ENCODE peak calls at places on chromosomes 1 and 21, in ten cellular contexts. One of them, this sample, is unnamed.

GRCh38 chr1:163130250-163130856 is 61.2 kb downstream of the RGS4 start:
- DNase-seq in osteocyte: no peak
- DNase-seq in activated T-helper 1 cell treated with Interleukin-2 at 50 U/mL for 16 hours: no peak
- DNase-seq in tibial nerve: no peak
- DNase-seq in glomerular endothelial cell: no peak
- DNase-seq in stimulated activated CD8-positive, alpha-beta memory T cell treated with anti-CD3 and anti-CD28 coated beads, Interleukin-2, amount 100 ng/mL, for 48 hours: no peak
- DNase-seq in iris pigment epithelial cell: peak; percentile 2
- DNase-seq in MCF 10A: no peak
- DNase-seq in activated T-cell treated with anti-CD3 and anti-CD28 coated beads for 24 hours: no peak
- DNase-seq in heart left ventricle: no peak
- DNase-seq in this sample: no peak

GRCh38 chr21:35861656-35862055 is 198.7 kb downstream of the SETD4 start:
- DNase-seq in osteocyte: no peak
- DNase-seq in activated T-helper 1 cell treated with Interleukin-2 at 50 U/mL for 16 hours: no peak
- DNase-seq in tibial nerve: no peak
- DNase-seq in glomerular endothelial cell: no peak
- DNase-seq in stimulated activated CD8-positive, alpha-beta memory T cell treated with anti-CD3 and anti-CD28 coated beads, Interleukin-2, amount 100 ng/mL, for 48 hours: no peak
- DNase-seq in iris pigment epithelial cell: no peak
- DNase-seq in MCF 10A: no peak
- DNase-seq in activated T-cell treated with anti-CD3 and anti-CD28 coated beads for 24 hours: no peak
- DNase-seq in heart left ventricle: no peak
- DNase-seq in this sample: no peak

GRCh38 chr1:193311226-193311948 is 125.0 kb upstream of the B3GALT2 start:
- DNase-seq in osteocyte: no peak
- DNase-seq in activated T-helper 1 cell treated with Interleukin-2 at 50 U/mL for 16 hours: no peak
- DNase-seq in tibial nerve: no peak
- DNase-seq in glomerular endothelial cell: no peak
- DNase-seq in stimulated activated CD8-positive, alpha-beta memory T cell treated with anti-CD3 and anti-CD28 coated beads, Interleukin-2, amount 100 ng/mL, for 48 hours: no peak
- DNase-seq in iris pigment epithelial cell: no peak
- DNase-seq in MCF 10A: no peak
- DNase-seq in activated T-cell treated with anti-CD3 and anti-CD28 coated beads for 24 hours: no peak
- DNase-seq in heart left ventricle: no peak
- DNase-seq in this sample: no peak

GRCh38 chr1:32716312-32717126 is 13.9 kb upstream of the SYNC start:
- DNase-seq in osteocyte: no peak
- DNase-seq in activated T-helper 1 cell treated with Interleukin-2 at 50 U/mL for 16 hours: no peak
- DNase-seq in tibial nerve: no peak
- DNase-seq in glomerular endothelial cell: no peak
- DNase-seq in stimulated activated CD8-positive, alpha-beta memory T cell treated with anti-CD3 and anti-CD28 coated beads, Interleukin-2, amount 100 ng/mL, for 48 hours: peak; percentile 57
- DNase-seq in iris pigment epithelial cell: no peak
- DNase-seq in MCF 10A: peak; percentile 96
- DNase-seq in activated T-cell treated with anti-CD3 and anti-CD28 coated beads for 24 hours: peak; percentile 45
- DNase-seq in heart left ventricle: peak; percentile 53
- DNase-seq in this sample: no peak

GRCh38 chr1:56584910-56585528 is 5.7 kb upstream of the PLPP3 start:
- DNase-seq in osteocyte: no peak
- DNase-seq in activated T-helper 1 cell treated with Interleukin-2 at 50 U/mL for 16 hours: no peak
- DNase-seq in tibial nerve: peak; percentile 73
- DNase-seq in glomerular endothelial cell: no peak
- DNase-seq in stimulated activated CD8-positive, alpha-beta memory T cell treated with anti-CD3 and anti-CD28 coated beads, Interleukin-2, amount 100 ng/mL, for 48 hours: no peak
- DNase-seq in iris pigment epithelial cell: peak; percentile 62
- DNase-seq in MCF 10A: peak; percentile 71
- DNase-seq in activated T-cell treated with anti-CD3 and anti-CD28 coated beads for 24 hours: no peak
- DNase-seq in heart left ventricle: no peak
- DNase-seq in this sample: no peak

GRCh38 chr1:29502225-29502755 is 266.0 kb downstream of the PTPRU start:
- DNase-seq in osteocyte: peak; percentile 59
- DNase-seq in activated T-helper 1 cell treated with Interleukin-2 at 50 U/mL for 16 hours: no peak
- DNase-seq in tibial nerve: no peak
- DNase-seq in glomerular endothelial cell: no peak
- DNase-seq in stimulated activated CD8-positive, alpha-beta memory T cell treated with anti-CD3 and anti-CD28 coated beads, Interleukin-2, amount 100 ng/mL, for 48 hours: no peak
- DNase-seq in iris pigment epithelial cell: no peak
- DNase-seq in MCF 10A: no peak
- DNase-seq in activated T-cell treated with anti-CD3 and anti-CD28 coated beads for 24 hours: no peak
- DNase-seq in heart left ventricle: no peak
- DNase-seq in this sample: no peak

GRCh38 chr1:225191199-225191753 is 236.6 kb downstream of the LBR start:
- DNase-seq in osteocyte: no peak
- DNase-seq in activated T-helper 1 cell treated with Interleukin-2 at 50 U/mL for 16 hours: no peak
- DNase-seq in tibial nerve: no peak
- DNase-seq in glomerular endothelial cell: no peak
- DNase-seq in stimulated activated CD8-positive, alpha-beta memory T cell treated with anti-CD3 and anti-CD28 coated beads, Interleukin-2, amount 100 ng/mL, for 48 hours: no peak
- DNase-seq in iris pigment epithelial cell: no peak
- DNase-seq in MCF 10A: no peak
- DNase-seq in activated T-cell treated with anti-CD3 and anti-CD28 coated beads for 24 hours: no peak
- DNase-seq in heart left ventricle: no peak
- DNase-seq in this sample: no peak

GRCh38 chr1:31786366-31787060 is 22.4 kb upstream of the ADGRB2 start:
- DNase-seq in osteocyte: no peak
- DNase-seq in activated T-helper 1 cell treated with Interleukin-2 at 50 U/mL for 16 hours: no peak
- DNase-seq in tibial nerve: no peak
- DNase-seq in glomerular endothelial cell: no peak
- DNase-seq in stimulated activated CD8-positive, alpha-beta memory T cell treated with anti-CD3 and anti-CD28 coated beads, Interleukin-2, amount 100 ng/mL, for 48 hours: no peak
- DNase-seq in iris pigment epithelial cell: no peak
- DNase-seq in MCF 10A: no peak
- DNase-seq in activated T-cell treated with anti-CD3 and anti-CD28 coated beads for 24 hours: no peak
- DNase-seq in heart left ventricle: no peak
- DNase-seq in this sample: no peak

GRCh38 chr1:33438364-33439145 is 7.7 kb upstream of the PHC2 start:
- DNase-seq in osteocyte: no peak
- DNase-seq in activated T-helper 1 cell treated with Interleukin-2 at 50 U/mL for 16 hours: no peak
- DNase-seq in tibial nerve: no peak
- DNase-seq in glomerular endothelial cell: no peak
- DNase-seq in stimulated activated CD8-positive, alpha-beta memory T cell treated with anti-CD3 and anti-CD28 coated beads, Interleukin-2, amount 100 ng/mL, for 48 hours: no peak
- DNase-seq in iris pigment epithelial cell: no peak
- DNase-seq in MCF 10A: no peak
- DNase-seq in activated T-cell treated with anti-CD3 and anti-CD28 coated beads for 24 hours: no peak
- DNase-seq in heart left ventricle: no peak
- DNase-seq in this sample: no peak

GRCh38 chr1:184289825-184290550 is 96.8 kb upstream of the C1orf21 start:
- DNase-seq in osteocyte: no peak
- DNase-seq in activated T-helper 1 cell treated with Interleukin-2 at 50 U/mL for 16 hours: no peak
- DNase-seq in tibial nerve: no peak
- DNase-seq in glomerular endothelial cell: no peak
- DNase-seq in stimulated activated CD8-positive, alpha-beta memory T cell treated with anti-CD3 and anti-CD28 coated beads, Interleukin-2, amount 100 ng/mL, for 48 hours: no peak
- DNase-seq in iris pigment epithelial cell: peak; percentile 40
- DNase-seq in MCF 10A: peak; percentile 90
- DNase-seq in activated T-cell treated with anti-CD3 and anti-CD28 coated beads for 24 hours: no peak
- DNase-seq in heart left ventricle: no peak
- DNase-seq in this sample: no peak

GRCh38 chr21:17803536-17803935 is 15.6 kb downstream of the C21orf91 start:
- DNase-seq in osteocyte: no peak
- DNase-seq in activated T-helper 1 cell treated with Interleukin-2 at 50 U/mL for 16 hours: no peak
- DNase-seq in tibial nerve: no peak
- DNase-seq in glomerular endothelial cell: no peak
- DNase-seq in stimulated activated CD8-positive, alpha-beta memory T cell treated with anti-CD3 and anti-CD28 coated beads, Interleukin-2, amount 100 ng/mL, for 48 hours: no peak
- DNase-seq in iris pigment epithelial cell: no peak
- DNase-seq in MCF 10A: no peak
- DNase-seq in activated T-cell treated with anti-CD3 and anti-CD28 coated beads for 24 hours: no peak
- DNase-seq in heart left ventricle: no peak
- DNase-seq in this sample: no peak

GRCh38 chr1:107934573-107934972 is 30.4 kb downstream of the VAV3 start:
- DNase-seq in osteocyte: no peak
- DNase-seq in activated T-helper 1 cell treated with Interleukin-2 at 50 U/mL for 16 hours: no peak
- DNase-seq in tibial nerve: no peak
- DNase-seq in glomerular endothelial cell: no peak
- DNase-seq in stimulated activated CD8-positive, alpha-beta memory T cell treated with anti-CD3 and anti-CD28 coated beads, Interleukin-2, amount 100 ng/mL, for 48 hours: no peak
- DNase-seq in iris pigment epithelial cell: no peak
- DNase-seq in MCF 10A: no peak
- DNase-seq in activated T-cell treated with anti-CD3 and anti-CD28 coated beads for 24 hours: peak; percentile 7
- DNase-seq in heart left ventricle: no peak
- DNase-seq in this sample: no peak

GRCh38 chr1:227947425-227947677 is 381 bp downstream of the WNT9A start:
- DNase-seq in osteocyte: no peak
- DNase-seq in activated T-helper 1 cell treated with Interleukin-2 at 50 U/mL for 16 hours: no peak
- DNase-seq in tibial nerve: no peak
- DNase-seq in glomerular endothelial cell: no peak
- DNase-seq in stimulated activated CD8-positive, alpha-beta memory T cell treated with anti-CD3 and anti-CD28 coated beads, Interleukin-2, amount 100 ng/mL, for 48 hours: no peak
- DNase-seq in iris pigment epithelial cell: no peak
- DNase-seq in MCF 10A: no peak
- DNase-seq in activated T-cell treated with anti-CD3 and anti-CD28 coated beads for 24 hours: no peak
- DNase-seq in heart left ventricle: no peak
- DNase-seq in this sample: no peak

GRCh38 chr1:40646385-40646784 is 19.1 kb downstream of the RIMS3 start:
- DNase-seq in osteocyte: no peak
- DNase-seq in activated T-helper 1 cell treated with Interleukin-2 at 50 U/mL for 16 hours: no peak
- DNase-seq in tibial nerve: no peak
- DNase-seq in glomerular endothelial cell: no peak
- DNase-seq in stimulated activated CD8-positive, alpha-beta memory T cell treated with anti-CD3 and anti-CD28 coated beads, Interleukin-2, amount 100 ng/mL, for 48 hours: no peak
- DNase-seq in iris pigment epithelial cell: peak; percentile 64
- DNase-seq in MCF 10A: peak; percentile 60
- DNase-seq in activated T-cell treated with anti-CD3 and anti-CD28 coated beads for 24 hours: no peak
- DNase-seq in heart left ventricle: no peak
- DNase-seq in this sample: no peak

GRCh38 chr1:237166593-237167077 is 124.7 kb downstream of the RYR2 start:
- DNase-seq in osteocyte: no peak
- DNase-seq in activated T-helper 1 cell treated with Interleukin-2 at 50 U/mL for 16 hours: no peak
- DNase-seq in tibial nerve: no peak
- DNase-seq in glomerular endothelial cell: no peak
- DNase-seq in stimulated activated CD8-positive, alpha-beta memory T cell treated with anti-CD3 and anti-CD28 coated beads, Interleukin-2, amount 100 ng/mL, for 48 hours: no peak
- DNase-seq in iris pigment epithelial cell: peak; percentile 6
- DNase-seq in MCF 10A: peak; percentile 50
- DNase-seq in activated T-cell treated with anti-CD3 and anti-CD28 coated beads for 24 hours: no peak
- DNase-seq in heart left ventricle: no peak
- DNase-seq in this sample: no peak

GRCh38 chr1:224565186-224565585 is 50.9 kb upstream of the CNIH3 start:
- DNase-seq in osteocyte: no peak
- DNase-seq in activated T-helper 1 cell treated with Interleukin-2 at 50 U/mL for 16 hours: no peak
- DNase-seq in tibial nerve: no peak
- DNase-seq in glomerular endothelial cell: no peak
- DNase-seq in stimulated activated CD8-positive, alpha-beta memory T cell treated with anti-CD3 and anti-CD28 coated beads, Interleukin-2, amount 100 ng/mL, for 48 hours: no peak
- DNase-seq in iris pigment epithelial cell: peak; percentile 81
- DNase-seq in MCF 10A: peak; percentile 100
- DNase-seq in activated T-cell treated with anti-CD3 and anti-CD28 coated beads for 24 hours: no peak
- DNase-seq in heart left ventricle: no peak
- DNase-seq in this sample: no peak

GRCh38 chr1:232704694-232705680 is 75.1 kb upstream of the SIPA1L2 start:
- DNase-seq in osteocyte: no peak
- DNase-seq in activated T-helper 1 cell treated with Interleukin-2 at 50 U/mL for 16 hours: no peak
- DNase-seq in tibial nerve: peak; percentile 71
- DNase-seq in glomerular endothelial cell: peak; percentile 23
- DNase-seq in stimulated activated CD8-positive, alpha-beta memory T cell treated with anti-CD3 and anti-CD28 coated beads, Interleukin-2, amount 100 ng/mL, for 48 hours: no peak
- DNase-seq in iris pigment epithelial cell: peak; percentile 90
- DNase-seq in MCF 10A: peak; percentile 98
- DNase-seq in activated T-cell treated with anti-CD3 and anti-CD28 coated beads for 24 hours: no peak
- DNase-seq in heart left ventricle: no peak
- DNase-seq in this sample: peak; percentile 33

GRCh38 chr1:152141971-152142584 is 16.9 kb downstream of the RPTN start:
- DNase-seq in osteocyte: no peak
- DNase-seq in activated T-helper 1 cell treated with Interleukin-2 at 50 U/mL for 16 hours: no peak
- DNase-seq in tibial nerve: peak; percentile 82
- DNase-seq in glomerular endothelial cell: peak; percentile 23
- DNase-seq in stimulated activated CD8-positive, alpha-beta memory T cell treated with anti-CD3 and anti-CD28 coated beads, Interleukin-2, amount 100 ng/mL, for 48 hours: no peak
- DNase-seq in iris pigment epithelial cell: peak; percentile 80
- DNase-seq in MCF 10A: peak; percentile 94
- DNase-seq in activated T-cell treated with anti-CD3 and anti-CD28 coated beads for 24 hours: no peak
- DNase-seq in heart left ventricle: peak; percentile 24
- DNase-seq in this sample: no peak

GRCh38 chr1:78284354-78284753 is 206.4 kb upstream of the PTGFR start:
- DNase-seq in osteocyte: no peak
- DNase-seq in activated T-helper 1 cell treated with Interleukin-2 at 50 U/mL for 16 hours: no peak
- DNase-seq in tibial nerve: peak; percentile 44
- DNase-seq in glomerular endothelial cell: no peak
- DNase-seq in stimulated activated CD8-positive, alpha-beta memory T cell treated with anti-CD3 and anti-CD28 coated beads, Interleukin-2, amount 100 ng/mL, for 48 hours: no peak
- DNase-seq in iris pigment epithelial cell: peak; percentile 79
- DNase-seq in MCF 10A: no peak
- DNase-seq in activated T-cell treated with anti-CD3 and anti-CD28 coated beads for 24 hours: no peak
- DNase-seq in heart left ventricle: no peak
- DNase-seq in this sample: no peak

GRCh38 chr1:179808503-179808902 is 65.4 kb downstream of the FAM163A start:
- DNase-seq in osteocyte: no peak
- DNase-seq in activated T-helper 1 cell treated with Interleukin-2 at 50 U/mL for 16 hours: no peak
- DNase-seq in tibial nerve: no peak
- DNase-seq in glomerular endothelial cell: no peak
- DNase-seq in stimulated activated CD8-positive, alpha-beta memory T cell treated with anti-CD3 and anti-CD28 coated beads, Interleukin-2, amount 100 ng/mL, for 48 hours: no peak
- DNase-seq in iris pigment epithelial cell: no peak
- DNase-seq in MCF 10A: no peak
- DNase-seq in activated T-cell treated with anti-CD3 and anti-CD28 coated beads for 24 hours: no peak
- DNase-seq in heart left ventricle: no peak
- DNase-seq in this sample: no peak

GRCh38 chr21:35172231-35172630 is 123.1 kb upstream of the RUNX1 start:
- DNase-seq in osteocyte: no peak
- DNase-seq in activated T-helper 1 cell treated with Interleukin-2 at 50 U/mL for 16 hours: no peak
- DNase-seq in tibial nerve: no peak
- DNase-seq in glomerular endothelial cell: no peak
- DNase-seq in stimulated activated CD8-positive, alpha-beta memory T cell treated with anti-CD3 and anti-CD28 coated beads, Interleukin-2, amount 100 ng/mL, for 48 hours: no peak
- DNase-seq in iris pigment epithelial cell: no peak
- DNase-seq in MCF 10A: no peak
- DNase-seq in activated T-cell treated with anti-CD3 and anti-CD28 coated beads for 24 hours: no peak
- DNase-seq in heart left ventricle: no peak
- DNase-seq in this sample: no peak

GRCh38 chr1:33735624-33736023 is 128.3 kb upstream of the HMGB4 start:
- DNase-seq in osteocyte: no peak
- DNase-seq in activated T-helper 1 cell treated with Interleukin-2 at 50 U/mL for 16 hours: no peak
- DNase-seq in tibial nerve: no peak
- DNase-seq in glomerular endothelial cell: no peak
- DNase-seq in stimulated activated CD8-positive, alpha-beta memory T cell treated with anti-CD3 and anti-CD28 coated beads, Interleukin-2, amount 100 ng/mL, for 48 hours: no peak
- DNase-seq in iris pigment epithelial cell: peak; percentile 4
- DNase-seq in MCF 10A: no peak
- DNase-seq in activated T-cell treated with anti-CD3 and anti-CD28 coated beads for 24 hours: no peak
- DNase-seq in heart left ventricle: no peak
- DNase-seq in this sample: no peak

GRCh38 chr1:84892657-84893618 is at the start of gene LPAR3:
- DNase-seq in osteocyte: no peak
- DNase-seq in activated T-helper 1 cell treated with Interleukin-2 at 50 U/mL for 16 hours: no peak
- DNase-seq in tibial nerve: no peak
- DNase-seq in glomerular endothelial cell: no peak
- DNase-seq in stimulated activated CD8-positive, alpha-beta memory T cell treated with anti-CD3 and anti-CD28 coated beads, Interleukin-2, amount 100 ng/mL, for 48 hours: no peak
- DNase-seq in iris pigment epithelial cell: peak; percentile 46
- DNase-seq in MCF 10A: no peak
- DNase-seq in activated T-cell treated with anti-CD3 and anti-CD28 coated beads for 24 hours: no peak
- DNase-seq in heart left ventricle: peak; percentile 34
- DNase-seq in this sample: no peak

GRCh38 chr1:212138441-212138840 is 102.9 kb downstream of the DTL start:
- DNase-seq in osteocyte: no peak
- DNase-seq in activated T-helper 1 cell treated with Interleukin-2 at 50 U/mL for 16 hours: no peak
- DNase-seq in tibial nerve: no peak
- DNase-seq in glomerular endothelial cell: no peak
- DNase-seq in stimulated activated CD8-positive, alpha-beta memory T cell treated with anti-CD3 and anti-CD28 coated beads, Interleukin-2, amount 100 ng/mL, for 48 hours: no peak
- DNase-seq in iris pigment epithelial cell: no peak
- DNase-seq in MCF 10A: no peak
- DNase-seq in activated T-cell treated with anti-CD3 and anti-CD28 coated beads for 24 hours: no peak
- DNase-seq in heart left ventricle: peak; percentile 15
- DNase-seq in this sample: no peak

GRCh38 chr1:63524166-63524565 is 841 bp downstream of the EFCAB7 start:
- DNase-seq in osteocyte: no peak
- DNase-seq in activated T-helper 1 cell treated with Interleukin-2 at 50 U/mL for 16 hours: no peak
- DNase-seq in tibial nerve: no peak
- DNase-seq in glomerular endothelial cell: no peak
- DNase-seq in stimulated activated CD8-positive, alpha-beta memory T cell treated with anti-CD3 and anti-CD28 coated beads, Interleukin-2, amount 100 ng/mL, for 48 hours: no peak
- DNase-seq in iris pigment epithelial cell: no peak
- DNase-seq in MCF 10A: no peak
- DNase-seq in activated T-cell treated with anti-CD3 and anti-CD28 coated beads for 24 hours: no peak
- DNase-seq in heart left ventricle: no peak
- DNase-seq in this sample: no peak

GRCh38 chr1:18764362-18764761 is 95.1 kb downstream of the TAS1R2 start:
- DNase-seq in osteocyte: no peak
- DNase-seq in activated T-helper 1 cell treated with Interleukin-2 at 50 U/mL for 16 hours: no peak
- DNase-seq in tibial nerve: no peak
- DNase-seq in glomerular endothelial cell: no peak
- DNase-seq in stimulated activated CD8-positive, alpha-beta memory T cell treated with anti-CD3 and anti-CD28 coated beads, Interleukin-2, amount 100 ng/mL, for 48 hours: no peak
- DNase-seq in iris pigment epithelial cell: no peak
- DNase-seq in MCF 10A: no peak
- DNase-seq in activated T-cell treated with anti-CD3 and anti-CD28 coated beads for 24 hours: no peak
- DNase-seq in heart left ventricle: no peak
- DNase-seq in this sample: no peak

GRCh38 chr1:70071597-70071996 is 133.8 kb downstream of the LRRC40 start:
- DNase-seq in osteocyte: no peak
- DNase-seq in activated T-helper 1 cell treated with Interleukin-2 at 50 U/mL for 16 hours: no peak
- DNase-seq in tibial nerve: peak; percentile 12
- DNase-seq in glomerular endothelial cell: no peak
- DNase-seq in stimulated activated CD8-positive, alpha-beta memory T cell treated with anti-CD3 and anti-CD28 coated beads, Interleukin-2, amount 100 ng/mL, for 48 hours: no peak
- DNase-seq in iris pigment epithelial cell: peak; percentile 81
- DNase-seq in MCF 10A: peak; percentile 7
- DNase-seq in activated T-cell treated with anti-CD3 and anti-CD28 coated beads for 24 hours: no peak
- DNase-seq in heart left ventricle: no peak
- DNase-seq in this sample: no peak

GRCh38 chr1:68293122-68293521 is 60.8 kb upstream of the WLS start:
- DNase-seq in osteocyte: no peak
- DNase-seq in activated T-helper 1 cell treated with Interleukin-2 at 50 U/mL for 16 hours: no peak
- DNase-seq in tibial nerve: no peak
- DNase-seq in glomerular endothelial cell: no peak
- DNase-seq in stimulated activated CD8-positive, alpha-beta memory T cell treated with anti-CD3 and anti-CD28 coated beads, Interleukin-2, amount 100 ng/mL, for 48 hours: no peak
- DNase-seq in iris pigment epithelial cell: no peak
- DNase-seq in MCF 10A: no peak
- DNase-seq in activated T-cell treated with anti-CD3 and anti-CD28 coated beads for 24 hours: no peak
- DNase-seq in heart left ventricle: no peak
- DNase-seq in this sample: peak; percentile 32